ENCODE peak calls at places on chromosomes 6 and 20, in four cellular contexts. F is tibial artery, H is spleen, M is H1. B is an unnamed sample.

GRCh38 chr6:31544676-31545075 is 1.7 kb downstream of the ATP6V1G2 start:
- DNase-seq in F (no peak), H (no peak), M (no peak), B (no peak)

GRCh38 chr6:105601541-105602174 is 198.8 kb upstream of the PREP start:
- DNase-seq in F (peak), H (no peak), M (no peak), B (no peak)

GRCh38 chr6:106527111-106527510 is 102.2 kb downstream of the RTN4IP1 start:
- DNase-seq in F (no peak), H (no peak), M (no peak), B (no peak)

GRCh38 chr6:71489736-71490135 is 201.1 kb downstream of the OGFRL1 start:
- DNase-seq in F (no peak), H (no peak), M (no peak), B (no peak)

GRCh38 chr6:47631248-47632196 is 66.9 kb upstream of the ADGRF4 start:
- DNase-seq in F (no peak), H (no peak), M (no peak), B (no peak)

GRCh38 chr20:3652217-3652616 is 11.0 kb downstream of the GFRA4 start:
- DNase-seq in F (no peak), H (no peak), M (no peak), B (no peak)

GRCh38 chr6:97668716-97669115 is 385.7 kb upstream of the MMS22L start:
- DNase-seq in F (no peak), H (peak), M (no peak), B (no peak)

GRCh38 chr6:25041676-25042598 is 106.2 kb upstream of the RIPOR2 start:
- DNase-seq in F (no peak), H (peak), M (no peak), B (no peak)

GRCh38 chr20:21515300-21516179 is 1.7 kb upstream of the NKX2-2 start:
- DNase-seq in F (no peak), H (no peak), M (peak), B (no peak)

GRCh38 chr6:95815389-95816056 is 200.3 kb upstream of the FUT9 start:
- DNase-seq in F (no peak), H (no peak), M (no peak), B (no peak)

GRCh38 chr6:46042355-46042999 is 26.8 kb upstream of the CLIC5 start:
- DNase-seq in F (no peak), H (no peak), M (no peak), B (no peak)

GRCh38 chr6:43766964-43767461 is 3.0 kb upstream of the VEGFA start:
- DNase-seq in F (peak), H (no peak), M (no peak), B (peak)

GRCh38 chr20:18273738-18274137 is 14.6 kb upstream of the ZNF133 start:
- DNase-seq in F (no peak), H (no peak), M (no peak), B (no peak)

GRCh38 chr6:2693191-2693590 is 57.5 kb downstream of the MYLK4 start:
- DNase-seq in F (no peak), H (no peak), M (no peak), B (no peak)

GRCh38 chr6:159941286-159942113 is 27.4 kb upstream of the IGF2R start:
- DNase-seq in F (no peak), H (no peak), M (no peak), B (no peak)

GRCh38 chr6:158655569-158656450 is 6.0 kb downstream of the SYTL3 start:
- DNase-seq in F (no peak), H (no peak), M (no peak), B (no peak)

GRCh38 chr20:59598625-59599310 is 5.6 kb upstream of the PHACTR3 start:
- DNase-seq in F (no peak), H (no peak), M (peak), B (no peak)

GRCh38 chr20:34729416-34729815 is 25.3 kb downstream of the TP53INP2 start:
- DNase-seq in F (no peak), H (no peak), M (no peak), B (no peak)

GRCh38 chr20:44069203-44069931 is 117.6 kb downstream of the JPH2 start:
- DNase-seq in F (peak), H (peak), M (peak), B (no peak)

GRCh38 chr6:1810880-1811279 is 201.2 kb downstream of the FOXC1 start:
- DNase-seq in F (no peak), H (no peak), M (no peak), B (no peak)

GRCh38 chr20:24165336-24166126 is 177.0 kb upstream of the GGTLC1 start:
- DNase-seq in F (no peak), H (no peak), M (no peak), B (no peak)

GRCh38 chr20:63522981-63523611 is 2.5 kb downstream of the PPDPF start:
- DNase-seq in F (no peak), H (peak), M (no peak), B (no peak)

GRCh38 chr6:80004199-80005072 is at the start of gene TTK:
- DNase-seq in F (peak), H (peak), M (peak), B (peak)
- TF ChIP-seq CTCF in F (no peak), H (no peak), M (no peak), B (no peak)

DNA sequence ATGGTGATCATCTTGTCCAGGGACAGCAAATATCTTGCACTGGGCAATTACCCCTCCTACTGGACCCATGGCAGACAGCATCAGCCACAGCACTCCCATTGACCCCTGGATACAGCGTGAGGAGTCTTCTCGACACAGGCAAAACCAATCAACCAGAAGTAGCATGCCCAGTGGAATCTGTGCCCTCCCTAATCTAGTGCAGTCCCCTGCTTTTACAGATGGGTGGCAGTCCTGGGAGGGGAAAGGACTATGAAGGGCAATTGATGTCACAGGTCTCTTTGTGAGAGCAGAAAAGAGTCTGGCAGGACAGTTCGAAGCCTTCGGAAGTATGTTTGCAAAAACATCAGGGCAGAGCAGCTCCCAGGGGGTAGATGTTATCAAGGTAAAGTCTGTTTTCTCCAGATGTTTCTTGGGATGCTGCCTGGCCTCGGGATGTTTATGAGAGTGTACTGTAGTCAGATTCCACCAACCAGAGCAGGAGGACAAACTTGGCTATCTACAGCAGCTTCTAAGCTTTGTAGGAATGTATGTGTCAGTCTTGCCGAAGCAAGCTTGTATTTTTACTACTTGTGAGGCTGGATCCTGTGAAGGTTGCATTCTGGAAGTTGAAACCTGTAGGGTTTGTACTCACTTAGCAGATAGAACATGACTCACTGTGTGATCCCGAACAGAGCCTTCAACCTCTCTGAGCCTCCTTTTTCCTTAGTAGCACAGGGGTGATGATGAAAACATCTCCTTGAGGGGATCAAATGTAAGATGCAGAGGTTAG is 63.0 kb upstream of the MYL9 start:
- DNase-seq in F (no peak), H (no peak), M (no peak), B (no peak)
- TF ChIP-seq CTCF in F (no peak), H (no peak), M (peak), B (no peak)

DNA sequence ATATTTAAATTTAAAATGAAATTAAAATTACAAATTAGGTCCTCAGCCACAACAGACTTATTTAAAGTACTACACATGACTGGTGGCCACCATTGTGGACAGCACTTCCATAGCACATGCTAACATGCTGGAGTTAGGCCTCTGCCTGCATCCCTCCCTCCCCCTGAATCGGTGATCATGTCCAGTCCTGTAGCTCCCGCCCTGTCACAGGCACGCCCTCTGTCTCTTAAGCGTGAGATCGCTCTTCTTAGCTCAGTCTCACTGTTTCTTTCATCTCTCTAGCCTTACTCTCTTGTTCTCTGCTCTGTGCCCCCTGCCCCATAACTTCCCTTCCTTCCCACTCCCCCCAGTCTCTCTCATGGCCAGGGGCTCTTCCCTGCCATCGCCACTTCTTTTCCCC is 28.9 kb downstream of the ELMO2 start:
- DNase-seq in F (no peak), H (no peak), M (no peak), B (no peak)
- TF ChIP-seq CTCF in F (no peak), H (no peak), M (no peak), B (no peak)

GRCh38 chr20:38550274-38550673 is 30.7 kb upstream of the ADIG start:
- DNase-seq in F (no peak), H (no peak), M (no peak), B (no peak)
- TF ChIP-seq CTCF in F (no peak), H (no peak), M (peak), B (peak)